ENCODE peak calls at places on chromosomes 4 and X, in ten cellular contexts. G is foreskin fibroblast; N is body of pancreas; K is CD4-positive, alpha-beta T cell; Z is cardiac muscle cell; Q is AG04450; A is activated CD4-positive, alpha-beta T cell treated with anti-CD3 and anti-CD28 coated beads, Interleukin-2, amount 10 ng/mL, durations not matched to agents 7 days and 5 days; S is nephron progenitor cell; V is sigmoid colon; J is occipital lobe. H is an unnamed sample.

GRCh38 chrX:110026099-110026844 is 23.4 kb downstream of the TMEM164 start:
- DNase-seq in V (no peak), A (no peak), Q (no peak), G (no peak), S (no peak), K (no peak), Z (no peak), N (no peak), J (no peak), H (peak)

GRCh38 chr4:169102011-169102410 is 92.0 kb upstream of the CBR4 start:
- DNase-seq in Q (no peak), G (no peak), S (no peak), Z (no peak), J (no peak), A (no peak), V (no peak), N (no peak), K (no peak), H (no peak)

GRCh38 chr4:53574528-53574927 is 16.8 kb downstream of the LNX1 start:
- DNase-seq in V (no peak), G (no peak), K (no peak), Z (no peak), N (no peak), A (no peak), Q (no peak), S (no peak), J (no peak), H (no peak)

GRCh38 chrX:70664726-70665125 is 220.1 kb downstream of the DLG3 start:
- DNase-seq in Q (no peak), V (no peak), K (no peak), J (no peak), G (peak), S (no peak), N (peak), Z (peak), A (peak), H (no peak)

GRCh38 chr4:126752702-126753101 is 880.1 kb upstream of the INTU start:
- DNase-seq in G (no peak), J (no peak), N (no peak), Q (no peak), K (no peak), A (no peak), V (no peak), Z (no peak), S (no peak), H (no peak)

GRCh38 chr4:119046263-119046662 is 89.4 kb upstream of the MYOZ2 start:
- DNase-seq in V (peak), N (peak), Z (peak), K (no peak), J (no peak), Q (no peak), S (no peak), G (no peak), A (no peak), H (no peak)

GRCh38 chr4:169619518-169619957 is 840 bp upstream of the CLCN3 start:
- DNase-seq in K (peak), S (peak), G (peak), N (peak), J (peak), A (peak), Z (peak), Q (no peak), V (no peak), H (peak)

GRCh38 chr4:183635737-183636136 is 23.2 kb downstream of the RWDD4 start:
- DNase-seq in Q (no peak), N (no peak), V (no peak), Z (no peak), A (no peak), G (no peak), K (no peak), J (no peak), S (no peak), H (no peak)

GRCh38 chr4:158193171-158193749 is 17.0 kb upstream of the TMEM144 start:
- DNase-seq in V (no peak), K (no peak), N (no peak), S (no peak), Q (no peak), G (no peak), J (no peak), A (no peak), Z (peak), H (no peak)

GRCh38 chr4:151584101-151584500 is 175.1 kb downstream of the FHIP1A start:
- DNase-seq in N (no peak), G (no peak), K (no peak), V (no peak), S (no peak), J (no peak), A (no peak), Q (no peak), Z (no peak), H (no peak)

GRCh38 chr4:181528570-181529184 is 714.5 kb upstream of the TENM3 start:
- DNase-seq in G (no peak), Z (peak), K (no peak), A (peak), V (no peak), N (peak), Q (peak), J (peak), S (peak), H (peak)

GRCh38 chr4:130288576-130288975 is 1192.6 kb downstream of the C4orf33 start:
- DNase-seq in A (no peak), S (no peak), N (no peak), G (no peak), K (no peak), V (no peak), Q (no peak), Z (no peak), J (no peak), H (no peak)

GRCh38 chr4:92514632-92515031 is 210.9 kb downstream of the GRID2 start:
- DNase-seq in Z (peak), V (no peak), Q (no peak), K (no peak), N (no peak), A (no peak), S (no peak), J (no peak), G (no peak), H (no peak)

H was measured in colonic mucosa.